ENCODE peak calls at places on chromosomes 6 and 20, in five cellular contexts. O, E, Z, M and F are unnamed samples.

GRCh38 chr20:47353224-47353696 is 3.2 kb downstream of the ZMYND8 start:
- DNase-seq in Z (no peak), E (no peak), M (no peak), O (no peak), F (no peak)

GRCh38 chr6:69096681-69097080 is 461.6 kb downstream of the ADGRB3 start:
- DNase-seq in O (no peak), Z (no peak), E (no peak), M (no peak), F (no peak)

GRCh38 chr20:31497838-31498540 is 16.3 kb upstream of the HM13 start:
- DNase-seq in M (no peak), Z (no peak), E (peak; percentile 62), O (peak; percentile 15), F (peak; percentile 59)

GRCh38 chr6:91273729-91274128 is 686.9 kb upstream of the MAP3K7 start:
- DNase-seq in E (peak; percentile 17), M (no peak), Z (no peak), O (no peak), F (no peak)

GRCh38 chr6:159463440-159463839 is 229.6 kb downstream of the SOD2 start:
- DNase-seq in Z (no peak), O (peak; percentile 16), E (no peak), M (no peak), F (no peak)

GRCh38 chr6:22906091-22906549 is 336.8 kb downstream of the HDGFL1 start:
- DNase-seq in Z (no peak), M (no peak), E (no peak), O (no peak), F (no peak)

GRCh38 chr20:18428490-18429173 is 38.2 kb downstream of the DZANK1 start:
- DNase-seq in E (no peak), O (no peak), M (peak; percentile 76), Z (no peak), F (no peak)

GRCh38 chr6:163226836-163227485 is 187.6 kb upstream of the QKI start:
- DNase-seq in Z (no peak), O (no peak), E (no peak), M (no peak), F (no peak)

GRCh38 chr6:143397229-143398222 is 53.0 kb downstream of the ADAT2 start:
- DNase-seq in O (peak; percentile 42), Z (no peak), M (peak; percentile 55), E (peak; percentile 59), F (peak; percentile 71)

GRCh38 chr6:77264970-77265369 is 198.3 kb downstream of the HTR1B start:
- DNase-seq in E (no peak), Z (no peak), O (no peak), M (no peak), F (no peak)

GRCh38 chr6:163844761-163845160 is 430.2 kb downstream of the QKI start:
- DNase-seq in Z (no peak), O (no peak), M (no peak), E (no peak), F (no peak)

GRCh38 chr6:150491131-150491795 is 108.4 kb upstream of the PLEKHG1 start:
- DNase-seq in E (no peak), M (no peak), Z (no peak), O (peak; percentile 57), F (no peak)

GRCh38 chr6:54892831-54893230 is 46.3 kb downstream of the FAM83B start:
- DNase-seq in M (no peak), E (no peak), O (peak; percentile 45), Z (no peak), F (no peak)

GRCh38 chr6:27668442-27669275 is 195.8 kb upstream of the ZNF184 start:
- DNase-seq in Z (no peak), O (peak; percentile 80), E (no peak), M (peak; percentile 23), F (no peak)

GRCh38 chr6:138654715-138655634 is 118.6 kb upstream of the CCDC28A start:
- DNase-seq in O (peak; percentile 16), Z (no peak), E (no peak), M (no peak), F (no peak)

GRCh38 chr6:137112067-137112355 is 61.4 kb downstream of the IL22RA2 start:
- DNase-seq in M (no peak), O (no peak), E (no peak), Z (no peak), F (no peak)

GRCh38 chr6:16759181-16759645 is 2.0 kb downstream of the ATXN1 start:
- DNase-seq in M (no peak), O (no peak), E (no peak), Z (no peak), F (no peak)

GRCh38 chr6:72746276-72746675 is 124.4 kb downstream of the KCNQ5 start:
- DNase-seq in Z (no peak), M (no peak), O (no peak), E (no peak), F (no peak)

GRCh38 chr6:89678531-89678930 is 40.0 kb upstream of the LYRM2 start:
- DNase-seq in E (no peak), Z (no peak), M (no peak), O (no peak), F (no peak)

GRCh38 chr6:154070657-154071056 is 31.6 kb downstream of the OPRM1 start:
- DNase-seq in M (no peak), Z (no peak), E (no peak), O (no peak), F (no peak)

GRCh38 chr6:5315883-5316282 is 54.6 kb downstream of the FARS2 start:
- DNase-seq in E (no peak), Z (no peak), O (no peak), M (no peak), F (no peak)

GRCh38 chr6:122289721-122290501 is 109.5 kb upstream of the HSF2 start:
- DNase-seq in M (no peak), O (peak; percentile 13), E (no peak), Z (no peak), F (no peak)

GRCh38 chr20:47857142-47857993 is 72.1 kb upstream of the SULF2 start:
- DNase-seq in O (no peak), M (no peak), E (peak; percentile 30), Z (no peak), F (no peak)

DNA sequence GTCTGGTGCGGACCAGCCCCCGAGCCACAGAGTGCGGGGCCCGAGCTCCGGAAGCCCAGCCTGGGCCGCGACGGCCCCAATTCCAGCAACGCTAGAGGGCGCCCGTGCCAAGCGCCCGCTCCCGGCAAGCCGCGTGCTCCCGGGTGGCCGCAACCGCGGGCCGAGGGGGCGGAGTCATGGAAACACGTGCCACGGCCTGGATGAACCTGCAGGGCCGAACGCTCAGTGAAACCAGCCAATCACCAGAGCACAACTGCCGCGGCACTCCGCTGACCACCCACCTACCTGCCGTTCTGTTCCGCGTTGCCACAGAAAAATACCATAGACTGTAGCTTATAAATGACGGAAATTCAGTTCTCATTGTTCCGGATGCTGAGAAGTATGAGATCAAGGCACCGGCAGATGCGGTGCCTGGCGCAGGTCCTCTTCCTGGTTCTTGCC is 85.7 kb upstream of the FOXC1 start:
- DNase-seq in M (peak; percentile 36), Z (no peak), E (peak; percentile 79), O (peak; percentile 70), F (peak; percentile 96)
- H3K27me3 ChIP-seq in M (peaks cover 25% of the 10 kb centered on the region), Z (peaks cover 16% of the 10 kb centered on the region), E (no peaks in the 10 kb centered on the region), O (no peaks in the 10 kb centered on the region), F (no peaks in the 10 kb centered on the region)

GRCh38 chr6:84772428-84773132 is 8.2 kb upstream of the TBX18 start:
- DNase-seq in Z (no peak), M (no peak), E (no peak), O (no peak), F (peak; percentile 80)
- H3K27me3 ChIP-seq in Z (peaks cover 98% of the 10 kb centered on the region), M (peaks cover 100% of the 10 kb centered on the region), E (peaks cover 23% of the 10 kb centered on the region), O (peaks cover 5% of the 10 kb centered on the region), F (no peaks in the 10 kb centered on the region)

DNA sequence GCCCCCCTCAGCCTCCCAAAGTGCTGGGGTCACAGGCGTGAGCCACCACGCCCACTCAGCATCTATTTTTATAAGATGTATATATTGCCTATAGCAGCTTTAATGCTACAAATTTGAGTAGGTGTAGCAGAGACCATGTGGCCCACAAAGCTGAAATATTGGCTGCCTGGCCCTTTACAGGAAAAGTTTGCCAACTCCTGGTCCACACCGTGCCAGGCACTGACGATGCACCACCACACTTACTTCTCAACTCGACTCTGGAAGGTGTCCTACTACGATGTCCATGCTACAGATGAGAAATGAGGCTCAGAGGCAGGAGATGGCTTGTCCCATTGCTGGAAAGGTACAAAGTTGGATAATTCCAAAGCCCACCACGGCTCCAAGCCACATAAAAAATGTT is 17.2 kb upstream of the SRSF6 start:
- DNase-seq in Z (no peak), M (no peak), E (no peak), O (no peak), F (no peak)
- H3K27me3 ChIP-seq in Z (peaks cover 21% of the 10 kb centered on the region), M (peaks cover 17% of the 10 kb centered on the region), E (peaks cover 5% of the 10 kb centered on the region), O (peaks cover 13% of the 10 kb centered on the region), F (no peaks in the 10 kb centered on the region)

GRCh38 chr6:110355031-110355430 is 3.1 kb downstream of the METTL24 start:
- DNase-seq in E (no peak), O (no peak), M (no peak), Z (no peak), F (no peak)

GRCh38 chr6:110356778-110357177 is 1.4 kb downstream of the METTL24 start:
- DNase-seq in O (no peak), M (peak; percentile 13), Z (no peak), E (no peak), F (no peak)

GRCh38 chr6:110357696-110358535 is at the start of gene METTL24:
- DNase-seq in M (no peak), E (peak; percentile 16), O (no peak), Z (no peak), F (peak; percentile 55)

GRCh38 chr6:110357298-110357695 is 852 bp downstream of the METTL24 start:
- DNase-seq in E (no peak), O (no peak), Z (no peak), M (no peak), F (no peak)

DNA sequence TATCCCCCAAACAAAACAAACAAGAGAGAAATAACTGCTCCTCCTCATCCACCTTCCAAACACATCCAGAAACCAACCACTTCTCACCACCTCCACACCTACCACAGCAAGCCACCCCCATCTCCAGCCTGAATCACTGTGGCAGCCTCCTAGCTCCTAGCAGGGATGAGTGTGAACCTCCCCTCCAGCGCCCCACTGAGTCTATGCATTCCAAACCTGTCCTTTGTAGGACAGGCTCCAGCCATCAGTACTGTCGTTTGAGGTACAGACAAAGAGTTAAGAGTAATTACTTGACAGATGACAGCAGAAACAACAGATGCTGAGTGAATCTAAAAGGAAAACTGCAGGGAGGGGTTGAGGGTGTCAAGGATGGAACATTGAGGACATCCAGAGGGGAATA is 2.4 kb downstream of the METTL24 start:
- DNase-seq in M (no peak), E (no peak), Z (no peak), O (no peak), F (no peak)
- H3K27me3 ChIP-seq in M (peaks cover 31% of the 10 kb centered on the region), E (no peaks in the 10 kb centered on the region), Z (peaks cover 35% of the 10 kb centered on the region), O (no peaks in the 10 kb centered on the region), F (no peaks in the 10 kb centered on the region)

GRCh38 chr20:61364147-61364546 is 112.1 kb downstream of the CDH4 start:
- DNase-seq in M (no peak), E (no peak), O (no peak), Z (no peak), F (no peak)
- H3K27me3 ChIP-seq in M (no peaks in the 10 kb centered on the region), E (no peaks in the 10 kb centered on the region), O (no peaks in the 10 kb centered on the region), Z (peaks cover 17% of the 10 kb centered on the region), F (no peaks in the 10 kb centered on the region)

DNA sequence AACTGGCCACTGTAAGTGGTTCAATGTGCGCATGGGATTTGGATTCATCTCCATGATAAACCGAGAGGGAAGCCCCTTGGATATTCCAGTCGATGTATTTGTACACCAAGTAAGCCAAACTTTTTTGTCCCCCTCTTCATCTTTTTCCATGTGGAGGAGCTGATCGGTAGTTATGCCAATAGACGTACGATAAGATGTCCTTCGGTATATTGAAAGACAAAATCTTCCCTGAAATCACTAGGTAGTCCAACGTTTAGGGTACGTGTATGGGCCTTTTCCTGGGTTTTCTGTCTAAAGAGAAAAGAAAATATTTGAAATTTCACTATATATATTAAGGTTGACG is 1.2 kb downstream of the LIN28B start:
- DNase-seq in M (no peak), Z (no peak), O (no peak), E (no peak), F (no peak)
- H3K27me3 ChIP-seq in M (peaks cover 86% of the 10 kb centered on the region), Z (peaks cover 69% of the 10 kb centered on the region), O (no peaks in the 10 kb centered on the region), E (peaks cover 10% of the 10 kb centered on the region), F (no peaks in the 10 kb centered on the region)